ENCODE peak calls at places on chromosomes 4 and X, in four cellular contexts. One of them, this sample, is unnamed.

GRCh38 chr4:162497564-162498167 is 333.9 kb upstream of the FSTL5 start:
- DNase-seq in K562: peak
- DNase-seq in SK-N-SH: peak
- DNase-seq in H1: no peak
- DNase-seq in this sample: no peak

GRCh38 chr4:4762909-4763814 is 96.3 kb upstream of the MSX1 start:
- DNase-seq in K562: no peak
- DNase-seq in SK-N-SH: peak
- DNase-seq in H1: no peak
- DNase-seq in this sample: peak

GRCh38 chr4:75345436-75345835 is 168.8 kb downstream of the RCHY1 start:
- DNase-seq in H1: no peak
- DNase-seq in K562: no peak
- DNase-seq in SK-N-SH: no peak
- DNase-seq in this sample: no peak

GRCh38 chr4:1234296-1234695 is 14.6 kb downstream of the CTBP1 start:
- DNase-seq in H1: no peak
- DNase-seq in SK-N-SH: peak
- DNase-seq in K562: no peak
- DNase-seq in this sample: no peak

GRCh38 chr4:175790067-175790466 is 22.0 kb downstream of the GPM6A start:
- DNase-seq in H1: no peak
- DNase-seq in SK-N-SH: no peak
- DNase-seq in K562: no peak
- DNase-seq in this sample: no peak

GRCh38 chr4:19402666-19403065 is 849.0 kb upstream of the SLIT2 start:
- DNase-seq in K562: no peak
- DNase-seq in SK-N-SH: no peak
- DNase-seq in H1: no peak
- DNase-seq in this sample: no peak

GRCh38 chr4:168643796-168644159 is 146.9 kb downstream of the PALLD start:
- DNase-seq in K562: no peak
- DNase-seq in SK-N-SH: no peak
- DNase-seq in H1: no peak
- DNase-seq in this sample: no peak

GRCh38 chr4:169070071-169070894 is 60.2 kb upstream of the CBR4 start:
- DNase-seq in H1: peak
- DNase-seq in SK-N-SH: no peak
- DNase-seq in K562: no peak
- DNase-seq in this sample: no peak

GRCh38 chr4:89404530-89404929 is 96.9 kb upstream of the GPRIN3 start:
- DNase-seq in H1: no peak
- DNase-seq in K562: no peak
- DNase-seq in SK-N-SH: no peak
- DNase-seq in this sample: no peak

GRCh38 chr4:169128902-169129301 is 118.8 kb upstream of the CBR4 start:
- DNase-seq in H1: no peak
- DNase-seq in SK-N-SH: no peak
- DNase-seq in K562: no peak
- DNase-seq in this sample: no peak

GRCh38 chrX:63746278-63746677 is 38.7 kb downstream of the ARHGEF9 start:
- DNase-seq in H1: no peak
- DNase-seq in K562: no peak
- DNase-seq in SK-N-SH: no peak
- DNase-seq in this sample: no peak

GRCh38 chr4:4766570-4766969 is 92.9 kb upstream of the MSX1 start:
- DNase-seq in H1: no peak
- DNase-seq in SK-N-SH: no peak
- DNase-seq in K562: no peak
- DNase-seq in this sample: no peak

GRCh38 chrX:135330709-135331108 is 21.4 kb downstream of the ETDC start:
- DNase-seq in SK-N-SH: no peak
- DNase-seq in H1: no peak
- DNase-seq in K562: no peak
- DNase-seq in this sample: no peak

GRCh38 chr4:56907009-56907408 is 691 bp upstream of the REST start:
- DNase-seq in K562: no peak
- DNase-seq in SK-N-SH: peak
- DNase-seq in H1: no peak
- DNase-seq in this sample: no peak

GRCh38 chrX:105823092-105823454 is 734 bp downstream of the NRK start:
- DNase-seq in SK-N-SH: peak
- DNase-seq in H1: no peak
- DNase-seq in K562: no peak
- DNase-seq in this sample: no peak

GRCh38 chrX:39777623-39778025 is 320.1 kb downstream of the BCOR start:
- DNase-seq in K562: no peak
- DNase-seq in H1: no peak
- DNase-seq in SK-N-SH: no peak
- DNase-seq in this sample: no peak

GRCh38 chr4:77821775-77822174 is 2.6 kb upstream of the CNOT6L start:
- DNase-seq in K562: no peak
- DNase-seq in H1: no peak
- DNase-seq in SK-N-SH: no peak
- DNase-seq in this sample: no peak

GRCh38 chr4:48329976-48330375 is 11.4 kb upstream of the SLAIN2 start:
- DNase-seq in K562: no peak
- DNase-seq in SK-N-SH: no peak
- DNase-seq in H1: no peak
- DNase-seq in this sample: no peak

DNA sequence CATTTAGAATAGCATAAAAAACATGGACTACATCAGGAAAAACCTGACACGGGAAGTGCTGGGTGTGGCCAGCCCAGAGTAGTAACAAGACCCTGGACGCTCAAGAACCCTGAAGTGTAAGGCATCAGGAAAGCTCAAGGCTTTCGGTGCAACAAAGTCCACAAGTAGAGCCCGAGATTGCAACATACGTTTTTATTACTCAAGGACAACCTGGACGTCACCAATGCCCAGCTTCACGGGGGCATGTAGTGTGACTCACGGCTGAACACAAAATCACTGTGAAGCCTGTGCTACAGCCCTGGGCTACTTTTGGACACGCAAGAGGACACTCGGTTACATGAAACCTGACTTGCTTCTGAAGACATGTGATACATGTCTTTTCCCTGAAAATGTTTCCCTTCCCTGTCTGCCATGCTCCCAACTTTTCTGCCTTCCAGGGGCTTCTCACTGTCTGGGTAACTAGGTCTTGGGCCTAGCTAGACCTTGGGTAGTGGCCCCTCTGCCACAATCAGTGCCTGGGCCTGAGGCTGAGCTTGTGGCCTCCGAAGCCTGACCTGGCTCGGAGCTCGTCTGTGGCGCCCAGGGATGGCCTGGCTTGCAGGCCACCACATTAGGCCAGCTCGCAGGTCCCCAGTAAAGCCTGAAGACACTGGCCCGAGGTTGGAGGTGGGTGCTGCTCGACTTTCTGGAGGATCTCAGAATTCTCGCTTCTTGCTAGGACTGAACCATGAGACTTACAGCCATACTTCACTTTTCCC is 9.2 kb downstream of the IRAK1 start:
- DNase-seq in SK-N-SH: no peak
- DNase-seq in H1: no peak
- DNase-seq in K562: no peak
- DNase-seq in this sample: no peak
- TF ChIP-seq NRF1 in SK-N-SH: no peak
- TF ChIP-seq NRF1 in H1: no peak
- TF ChIP-seq NRF1 in K562: no peak
- TF ChIP-seq NRF1 in this sample: no peak

GRCh38 chrX:17547658-17548057 is 172.7 kb downstream of the NHS start:
- DNase-seq in K562: no peak
- DNase-seq in H1: no peak
- DNase-seq in SK-N-SH: no peak
- DNase-seq in this sample: peak
- TF ChIP-seq NRF1 in K562: no peak
- TF ChIP-seq NRF1 in H1: no peak
- TF ChIP-seq NRF1 in SK-N-SH: no peak
- TF ChIP-seq NRF1 in this sample: no peak

GRCh38 chrX:37825225-37825842 is 22.0 kb downstream of the DYNLT3 start:
- DNase-seq in K562: peak
- DNase-seq in H1: no peak
- DNase-seq in SK-N-SH: peak
- DNase-seq in this sample: no peak
- TF ChIP-seq NRF1 in K562: no peak
- TF ChIP-seq NRF1 in H1: no peak
- TF ChIP-seq NRF1 in SK-N-SH: no peak
- TF ChIP-seq NRF1 in this sample: no peak

GRCh38 chr4:3254302-3255131 is 5.6 kb downstream of the MSANTD1 start:
- DNase-seq in H1: no peak
- DNase-seq in SK-N-SH: no peak
- DNase-seq in K562: no peak
- DNase-seq in this sample: no peak
- TF ChIP-seq NRF1 in H1: no peak
- TF ChIP-seq NRF1 in SK-N-SH: no peak
- TF ChIP-seq NRF1 in K562: no peak
- TF ChIP-seq NRF1 in this sample: no peak

DNA sequence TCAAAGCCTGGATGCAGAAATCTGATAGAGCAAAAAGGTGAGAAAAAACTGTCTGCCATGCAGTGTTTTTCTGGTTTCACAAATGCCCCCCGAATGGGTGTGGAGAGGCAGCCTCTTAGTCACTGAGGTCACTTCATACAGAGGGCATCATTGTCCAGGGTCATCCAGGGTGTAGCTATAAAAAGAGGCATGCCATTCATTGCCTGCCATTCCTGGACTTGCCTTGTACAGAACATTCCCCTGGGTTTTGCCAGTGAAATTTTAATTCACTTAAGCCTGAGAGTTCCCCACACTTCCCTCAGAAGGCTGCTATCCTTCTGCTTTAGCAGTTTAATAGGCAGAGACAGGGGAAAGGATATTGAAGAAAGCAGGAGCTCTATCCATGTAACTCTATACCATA is 230.3 kb downstream of the UNC5C start:
- DNase-seq in H1: no peak
- DNase-seq in K562: no peak
- DNase-seq in SK-N-SH: peak
- DNase-seq in this sample: no peak
- TF ChIP-seq NRF1 in H1: no peak
- TF ChIP-seq NRF1 in K562: no peak
- TF ChIP-seq NRF1 in SK-N-SH: no peak
- TF ChIP-seq NRF1 in this sample: no peak

DNA sequence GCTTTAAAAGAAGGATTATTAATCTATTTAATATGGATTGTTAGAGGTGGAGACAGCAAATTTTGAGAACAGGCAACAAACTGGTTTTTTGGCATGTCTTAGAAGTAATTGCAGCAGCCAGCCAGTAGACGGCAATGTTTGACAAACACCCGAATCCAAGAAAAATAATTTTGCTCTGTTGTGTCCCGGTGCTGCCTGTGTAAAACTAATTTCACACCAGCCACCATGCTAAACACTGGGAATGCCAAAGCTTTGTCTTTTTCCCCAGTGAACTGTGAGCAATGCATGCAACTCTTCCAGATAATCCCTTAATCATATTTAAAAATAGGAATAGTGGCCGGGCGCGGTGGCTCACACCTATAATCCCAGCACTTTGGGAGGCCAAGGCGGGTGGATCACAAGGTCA is 25.9 kb downstream of the SMIM31 start:
- DNase-seq in K562: peak
- DNase-seq in H1: peak
- DNase-seq in SK-N-SH: peak
- DNase-seq in this sample: peak
- TF ChIP-seq NRF1 in K562: no peak
- TF ChIP-seq NRF1 in H1: no peak
- TF ChIP-seq NRF1 in SK-N-SH: no peak
- TF ChIP-seq NRF1 in this sample: no peak

GRCh38 chrX:65707153-65707552 is 39.7 kb downstream of the MSN start:
- DNase-seq in SK-N-SH: no peak
- DNase-seq in K562: no peak
- DNase-seq in H1: no peak
- DNase-seq in this sample: no peak
- TF ChIP-seq NRF1 in SK-N-SH: no peak
- TF ChIP-seq NRF1 in K562: no peak
- TF ChIP-seq NRF1 in H1: no peak
- TF ChIP-seq NRF1 in this sample: no peak

This sample was measured in GM12878.